ENCODE peak calls at places on chromosomes 13 and 19, in four cellular contexts. One of them, this sample, is unnamed.
A peak's percentile ranks its signal among the peaks of the same experiment; 100 is the strongest.

GRCh38 chr13:29771247-29771646 is 79.2 kb downstream of the UBL3 start:
- DNase-seq in GM23338: peak; percentile 52
- DNase-seq in NCI-H2081: peak; percentile 41
- DNase-seq in stimulated activated CD8-positive, alpha-beta memory T cell treated with anti-CD3 and anti-CD28 coated beads, Interleukin-7, amount 100 ng/mL, for 1 hour: no peak
- DNase-seq in this sample: no peak

GRCh38 chr19:2665103-2665502 is 37.4 kb downstream of the GNG7 start:
- DNase-seq in GM23338: no peak
- DNase-seq in NCI-H2081: no peak
- DNase-seq in stimulated activated CD8-positive, alpha-beta memory T cell treated with anti-CD3 and anti-CD28 coated beads, Interleukin-7, amount 100 ng/mL, for 1 hour: no peak
- DNase-seq in this sample: no peak

GRCh38 chr19:8455018-8455417 is 10.2 kb downstream of the HNRNPM start:
- DNase-seq in GM23338: no peak
- DNase-seq in NCI-H2081: no peak
- DNase-seq in stimulated activated CD8-positive, alpha-beta memory T cell treated with anti-CD3 and anti-CD28 coated beads, Interleukin-7, amount 100 ng/mL, for 1 hour: no peak
- DNase-seq in this sample: no peak

GRCh38 chr13:72163671-72164070 is 296.7 kb upstream of the DACH1 start:
- DNase-seq in GM23338: peak; percentile 5
- DNase-seq in NCI-H2081: no peak
- DNase-seq in stimulated activated CD8-positive, alpha-beta memory T cell treated with anti-CD3 and anti-CD28 coated beads, Interleukin-7, amount 100 ng/mL, for 1 hour: no peak
- DNase-seq in this sample: no peak

GRCh38 chr13:99992912-99993311 is 11.3 kb downstream of the ZIC2 start:
- DNase-seq in GM23338: no peak
- DNase-seq in NCI-H2081: peak; percentile 33
- DNase-seq in stimulated activated CD8-positive, alpha-beta memory T cell treated with anti-CD3 and anti-CD28 coated beads, Interleukin-7, amount 100 ng/mL, for 1 hour: no peak
- DNase-seq in this sample: no peak

GRCh38 chr19:16045171-16045570 is 31.1 kb upstream of the TPM4 start:
- DNase-seq in GM23338: no peak
- DNase-seq in NCI-H2081: no peak
- DNase-seq in stimulated activated CD8-positive, alpha-beta memory T cell treated with anti-CD3 and anti-CD28 coated beads, Interleukin-7, amount 100 ng/mL, for 1 hour: no peak
- DNase-seq in this sample: no peak

GRCh38 chr19:18278521-18279265 is 2.7 kb downstream of the JUND start:
- DNase-seq in GM23338: peak; percentile 43
- DNase-seq in NCI-H2081: no peak
- DNase-seq in stimulated activated CD8-positive, alpha-beta memory T cell treated with anti-CD3 and anti-CD28 coated beads, Interleukin-7, amount 100 ng/mL, for 1 hour: no peak
- DNase-seq in this sample: no peak

GRCh38 chr19:29724102-29724641 is 9.1 kb upstream of the C19orf12 start:
- DNase-seq in GM23338: peak; percentile 75
- DNase-seq in NCI-H2081: no peak
- DNase-seq in stimulated activated CD8-positive, alpha-beta memory T cell treated with anti-CD3 and anti-CD28 coated beads, Interleukin-7, amount 100 ng/mL, for 1 hour: no peak
- DNase-seq in this sample: peak; percentile 52

GRCh38 chr13:76009491-76009890 is 373.4 kb downstream of the LMO7 start:
- DNase-seq in GM23338: no peak
- DNase-seq in NCI-H2081: no peak
- DNase-seq in stimulated activated CD8-positive, alpha-beta memory T cell treated with anti-CD3 and anti-CD28 coated beads, Interleukin-7, amount 100 ng/mL, for 1 hour: no peak
- DNase-seq in this sample: no peak

This sample was measured in mesothelial cell of epicardium.